ENCODE peak calls at places on chromosome 13, in seven cellular contexts. A is psoas muscle; X is CD8-positive, alpha-beta T cell; S is tibial nerve; T is fibroblast of the aortic adventitia; Q is thoracic aorta; M is MCF 10A. I is an unnamed sample.
A peak's percentile ranks its signal among the peaks of the same experiment; 100 is the strongest.

GRCh38 chr13:110447058-110447511 is 114.4 kb downstream of the RAB20 start:
- DNase-seq in A (no peak), X (no peak), S (no peak), T (peak; percentile 37), Q (no peak), M (no peak), I (peak; percentile 58)

GRCh38 chr13:93882086-93882651 is 597.3 kb downstream of the DCT start:
- DNase-seq in A (no peak), X (no peak), S (no peak), T (no peak), Q (no peak), M (peak; percentile 14), I (no peak)

GRCh38 chr13:112917056-112917664 is 51.9 kb upstream of the MCF2L start:
- DNase-seq in A (no peak), X (no peak), S (no peak), T (no peak), Q (no peak), M (no peak), I (no peak)

GRCh38 chr13:81138353-81138995 is 797.5 kb upstream of the SPRY2 start:
- DNase-seq in A (no peak), X (no peak), S (no peak), T (no peak), Q (no peak), M (no peak), I (no peak)

GRCh38 chr13:24226762-24227161 is 66.2 kb downstream of the SPATA13 start:
- DNase-seq in A (no peak), X (no peak), S (no peak), T (no peak), Q (no peak), M (no peak), I (no peak)

GRCh38 chr13:94272038-94272437 is 207.4 kb downstream of the DCT start:
- DNase-seq in A (no peak), X (no peak), S (no peak), T (no peak), Q (no peak), M (no peak), I (no peak)

GRCh38 chr13:77222909-77223308 is 104.0 kb downstream of the MYCBP2 start:
- DNase-seq in A (no peak), X (no peak), S (no peak), T (no peak), Q (no peak), M (no peak), I (no peak)

GRCh38 chr13:20230913-20231838 is 943 bp downstream of the GJB6 start:
- DNase-seq in A (no peak), X (no peak), S (no peak), T (no peak), Q (no peak), M (no peak), I (no peak)

GRCh38 chr13:33994198-33994597 is 176.2 kb downstream of the RFC3 start:
- DNase-seq in A (no peak), X (no peak), S (no peak), T (no peak), Q (no peak), M (no peak), I (no peak)

GRCh38 chr13:73722120-73722519 is 412.1 kb downstream of the KLF12 start:
- DNase-seq in A (no peak), X (no peak), S (no peak), T (peak; percentile 34), Q (no peak), M (peak; percentile 64), I (no peak)

GRCh38 chr13:80841346-80841882 is 500.5 kb upstream of the SPRY2 start:
- DNase-seq in A (no peak), X (no peak), S (no peak), T (no peak), Q (no peak), M (no peak), I (no peak)

GRCh38 chr13:101785858-101786257 is 333.4 kb downstream of the ITGBL1 start:
- DNase-seq in A (no peak), X (no peak), S (no peak), T (no peak), Q (no peak), M (peak; percentile 54), I (no peak)

GRCh38 chr13:89932902-89933301 is 1414.6 kb upstream of the MIR17HG start:
- DNase-seq in A (no peak), X (no peak), S (no peak), T (no peak), Q (no peak), M (no peak), I (no peak)

GRCh38 chr13:105994340-105994739 is 541.1 kb downstream of the EFNB2 start:
- DNase-seq in A (no peak), X (no peak), S (no peak), T (no peak), Q (no peak), M (no peak), I (no peak)

GRCh38 chr13:109497917-109498316 is 288.5 kb downstream of the IRS2 start:
- DNase-seq in A (no peak), X (no peak), S (no peak), T (no peak), Q (no peak), M (no peak), I (no peak)

GRCh38 chr13:70792121-70792520 is 683.9 kb upstream of the KLHL1 start:
- DNase-seq in A (no peak), X (no peak), S (no peak), T (no peak), Q (no peak), M (no peak), I (no peak)

GRCh38 chr13:85266331-85266730 is 532.9 kb downstream of the SLITRK6 start:
- DNase-seq in A (no peak), X (no peak), S (no peak), T (no peak), Q (no peak), M (peak; percentile 19), I (no peak)

GRCh38 chr13:94917814-94918213 is 205.5 kb upstream of the SOX21 start:
- DNase-seq in A (no peak), X (no peak), S (no peak), T (no peak), Q (no peak), M (peak; percentile 27), I (no peak)

GRCh38 chr13:113622791-113623490 is 35.1 kb downstream of the ATP4B start:
- DNase-seq in A (no peak), X (no peak), S (no peak), T (no peak), Q (no peak), M (no peak), I (no peak)

GRCh38 chr13:75762066-75762937 is 126.2 kb downstream of the LMO7 start:
- DNase-seq in A (no peak), X (peak; percentile 16), S (no peak), T (peak; percentile 58), Q (no peak), M (peak; percentile 51), I (no peak)

GRCh38 chr13:107339209-107339608 is 771.3 kb upstream of the ARGLU1 start:
- DNase-seq in A (no peak), X (no peak), S (no peak), T (no peak), Q (no peak), M (peak; percentile 69), I (no peak)

GRCh38 chr13:21341637-21342422 is 117.3 kb downstream of the ZDHHC20 start:
- DNase-seq in A (no peak), X (no peak), S (no peak), T (no peak), Q (no peak), M (no peak), I (no peak)

GRCh38 chr13:21338651-21339278 is 120.3 kb downstream of the ZDHHC20 start:
- DNase-seq in A (no peak), X (no peak), S (no peak), T (no peak), Q (no peak), M (no peak), I (no peak)

GRCh38 chr13:21336609-21337008 is 122.5 kb downstream of the ZDHHC20 start:
- DNase-seq in A (no peak), X (no peak), S (no peak), T (no peak), Q (no peak), M (no peak), I (no peak)

GRCh38 chr13:21342699-21343442 is 116.2 kb downstream of the ZDHHC20 start:
- DNase-seq in A (no peak), X (no peak), S (no peak), T (no peak), Q (no peak), M (no peak), I (no peak)

DNA sequence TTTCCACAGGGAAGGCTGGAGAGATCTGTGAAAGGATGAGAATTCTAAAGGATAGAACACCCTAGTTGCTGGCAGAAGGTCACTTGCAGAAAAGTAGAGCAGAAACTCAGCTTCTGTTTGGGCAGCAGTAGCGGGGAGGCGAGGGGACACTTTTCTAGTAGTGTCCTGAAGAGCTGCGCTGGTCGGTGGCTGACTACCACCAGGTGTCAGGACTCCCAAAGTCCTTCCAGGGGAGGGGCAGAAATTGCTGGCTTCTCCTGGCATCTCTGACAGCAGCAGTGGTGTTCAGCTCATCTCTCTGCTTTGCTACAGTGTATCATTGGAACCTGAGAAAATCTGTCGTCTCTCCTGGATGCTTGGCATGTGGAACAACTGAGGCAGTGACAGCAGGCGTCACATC is 120.9 kb downstream of the ZDHHC20 start:
- DNase-seq in A (no peak), X (no peak), S (no peak), T (no peak), Q (no peak), M (no peak), I (no peak)
- TF ChIP-seq CTCF in A (no peak), X (no peak), S (no peak), T (no peak), Q (no peak), M (no peak), I (no peak)

GRCh38 chr13:31797154-31797775 is 57.9 kb downstream of the RXFP2 start:
- DNase-seq in A (no peak), X (no peak), S (no peak), T (peak; percentile 79), Q (no peak), M (peak; percentile 54), I (no peak)
- TF ChIP-seq CTCF in A (peak; percentile 24), X (no peak), S (peak; percentile 49), T (peak; percentile 50), Q (peak; percentile 49), M (peak; percentile 39), I (peak; percentile 33)

GRCh38 chr13:39283062-39283461 is 244.8 kb downstream of the NHLRC3 start:
- DNase-seq in A (no peak), X (no peak), S (no peak), T (no peak), Q (no peak), M (no peak), I (no peak)

GRCh38 chr13:39282400-39282972 is 244.2 kb downstream of the NHLRC3 start:
- DNase-seq in A (no peak), X (no peak), S (no peak), T (no peak), Q (no peak), M (no peak), I (no peak)

GRCh38 chr13:39281539-39282150 is 243.4 kb downstream of the NHLRC3 start:
- DNase-seq in A (no peak), X (no peak), S (no peak), T (peak; percentile 44), Q (no peak), M (no peak), I (no peak)

GRCh38 chr13:39279077-39279476 is 240.8 kb downstream of the NHLRC3 start:
- DNase-seq in A (no peak), X (no peak), S (no peak), T (no peak), Q (no peak), M (no peak), I (no peak)

GRCh38 chr13:39284801-39285388 is 246.6 kb downstream of the NHLRC3 start:
- DNase-seq in A (no peak), X (no peak), S (no peak), T (no peak), Q (no peak), M (no peak), I (no peak)
- TF ChIP-seq CTCF in A (no peak), X (no peak), S (no peak), T (peak; percentile 11), Q (no peak), M (no peak), I (no peak)

GRCh38 chr13:26719356-26719945 is 41.1 kb downstream of the GPR12 start:
- DNase-seq in A (no peak), X (no peak), S (no peak), T (peak; percentile 4), Q (no peak), M (peak; percentile 15), I (peak; percentile 3)
- TF ChIP-seq CTCF in A (no peak), X (no peak), S (no peak), T (peak; percentile 19), Q (no peak), M (no peak), I (no peak)

I was measured in coronary artery.